ENCODE peak calls at places on chromosomes 1 and 21, in four cellular contexts. F, B, T and D are unnamed samples.

GRCh38 chr1:156258859-156259258 is 11.0 kb upstream of the PAQR6 start:
- DNase-seq in B (no peak), F (no peak), T (no peak), D (no peak)

GRCh38 chr1:78586572-78586971 is 33.7 kb upstream of the IFI44L start:
- DNase-seq in B (no peak), T (no peak), F (no peak), D (no peak)

GRCh38 chr1:228157381-228158126 is 7.8 kb downstream of the GJC2 start:
- DNase-seq in F (no peak), B (no peak), T (no peak), D (no peak)

GRCh38 chr1:3530931-3531818 is 76.7 kb downstream of the ARHGEF16 start:
- DNase-seq in F (no peak), T (peak), B (peak), D (peak)

GRCh38 chr1:209652873-209653401 is 712 bp upstream of the LAMB3 start:
- DNase-seq in T (peak), F (no peak), B (peak), D (no peak)

GRCh38 chr1:194447635-194448034 is 1261.2 kb upstream of the B3GALT2 start:
- DNase-seq in T (no peak), B (no peak), F (no peak), D (no peak)

GRCh38 chr1:230280054-230280795 is 145.9 kb downstream of the PGBD5 start:
- DNase-seq in F (no peak), B (peak), T (no peak), D (no peak)

GRCh38 chr1:201260236-201260591 is 23.1 kb upstream of the PKP1 start:
- DNase-seq in F (no peak), B (no peak), T (no peak), D (no peak)

GRCh38 chr1:94039514-94039870 is 81.5 kb downstream of the ABCA4 start:
- DNase-seq in T (peak), B (peak), F (peak), D (peak)

GRCh38 chr1:208335386-208335785 is 91.2 kb upstream of the PLXNA2 start:
- DNase-seq in F (no peak), B (no peak), T (no peak), D (no peak)

GRCh38 chr1:208326033-208326432 is 81.8 kb upstream of the PLXNA2 start:
- DNase-seq in F (no peak), B (no peak), T (no peak), D (no peak)

GRCh38 chr1:12443151-12443550 is 174.9 kb downstream of the DHRS3 start:
- DNase-seq in F (no peak), T (no peak), B (no peak), D (no peak)

GRCh38 chr21:46425061-46425460 is 33.6 kb upstream of the DIP2A start:
- DNase-seq in F (no peak), B (peak), T (no peak), D (no peak)

GRCh38 chr1:197954718-197955418 is 37.7 kb downstream of the LHX9 start:
- DNase-seq in B (no peak), F (no peak), T (no peak), D (no peak)

GRCh38 chr1:185104083-185104482 is 52.7 kb downstream of the TRMT1L start:
- DNase-seq in B (no peak), T (no peak), F (no peak), D (no peak)

GRCh38 chr1:160711528-160712311 is at the start of gene CD48:
- DNase-seq in B (no peak), F (no peak), T (no peak), D (no peak)